ENCODE peak calls at places on chromosome 22, in four cellular contexts. C, B, Z and U are unnamed samples.

GRCh38 chr22:21674611-21675010 is 8.8 kb downstream of the PPIL2 start:
- DNase-seq in Z (no peak), C (no peak), B (no peak), U (no peak)

GRCh38 chr22:23377767-23378166 is 197.5 kb downstream of the BCR start:
- DNase-seq in C (no peak), B (no peak), Z (no peak), U (no peak)

GRCh38 chr22:17633998-17634323 is 4.6 kb upstream of the BCL2L13 start:
- DNase-seq in Z (no peak), B (no peak), C (no peak), U (no peak)

GRCh38 chr22:46484861-46485595 is 52.4 kb downstream of the CELSR1 start:
- DNase-seq in Z (no peak), C (no peak), B (no peak), U (no peak)

GRCh38 chr22:22691716-22692701 is 47.6 kb downstream of the GGTLC2 start:
- DNase-seq in B (no peak), Z (no peak), C (peak), U (no peak)

GRCh38 chr22:44182591-44183588 is 2.2 kb downstream of the PARVG start:
- DNase-seq in B (no peak), Z (peak), C (no peak), U (peak)

GRCh38 chr22:24134090-24134846 is 47.0 kb upstream of the SUSD2 start:
- DNase-seq in B (no peak), Z (no peak), C (no peak), U (no peak)

GRCh38 chr22:24697141-24697540 is 77.4 kb downstream of the PIWIL3 start:
- DNase-seq in C (no peak), Z (no peak), B (no peak), U (no peak)

GRCh38 chr22:27686534-27686933 is 115.0 kb downstream of the MN1 start:
- DNase-seq in B (peak), Z (no peak), C (peak), U (no peak)

GRCh38 chr22:45469573-45470383 is 32.9 kb upstream of the FBLN1 start:
- DNase-seq in C (no peak), B (no peak), Z (no peak), U (no peak)

GRCh38 chr22:28171713-28172112 is 252.7 kb upstream of the PITPNB start:
- DNase-seq in C (no peak), B (no peak), Z (no peak), U (no peak)

GRCh38 chr22:18078329-18079041 is 695 bp downstream of the PEX26 start:
- DNase-seq in C (no peak), B (peak), Z (peak), U (peak)

GRCh38 chr22:43237280-43237679 is 50.3 kb upstream of the TTLL12 start:
- DNase-seq in Z (no peak), B (no peak), C (no peak), U (no peak)

GRCh38 chr22:28812491-28812890 is 12.1 kb upstream of the XBP1 start:
- DNase-seq in Z (no peak), C (no peak), B (no peak), U (no peak)

GRCh38 chr22:29152381-29153138 is 53.1 kb upstream of the EMID1 start:
- DNase-seq in Z (no peak), B (no peak), C (peak), U (no peak)

GRCh38 chr22:48104102-48104738 is 1341.8 kb downstream of the TBC1D22A start:
- DNase-seq in Z (no peak), C (no peak), B (no peak), U (peak)

GRCh38 chr22:26624788-26625187 is 3.0 kb downstream of the CRYBA4 start:
- DNase-seq in B (no peak), C (no peak), Z (no peak), U (no peak)

GRCh38 chr22:46288846-46289243 is 7.8 kb upstream of the GTSE1 start:
- DNase-seq in C (no peak), Z (no peak), B (no peak), U (no peak)

GRCh38 chr22:37357471-37357870 is 69.8 kb downstream of the ELFN2 start:
- DNase-seq in Z (no peak), B (no peak), C (no peak), U (no peak)

GRCh38 chr22:43891360-43892182 is at the start of gene PNPLA5:
- DNase-seq in C (no peak), B (no peak), Z (no peak), U (no peak)

GRCh38 chr22:23285236-23285635 is 104.9 kb downstream of the BCR start:
- DNase-seq in Z (no peak), C (no peak), B (no peak), U (no peak)

GRCh38 chr22:46568102-46568809 is 30.8 kb upstream of the CELSR1 start:
- DNase-seq in B (no peak), C (no peak), Z (no peak), U (no peak)

GRCh38 chr22:29478326-29479276 is 1.4 kb upstream of the NEFH start:
- DNase-seq in C (peak), Z (no peak), B (no peak), U (no peak)

GRCh38 chr22:46854125-46854870 is 91.8 kb downstream of the TBC1D22A start:
- DNase-seq in C (peak), B (no peak), Z (no peak), U (no peak)

GRCh38 chr22:42270512-42271190 is at the start of gene TCF20:
- DNase-seq in B (peak), C (peak), Z (peak), U (peak)

GRCh38 chr22:49586244-49586748 is 241.4 kb downstream of the BRD1 start:
- DNase-seq in B (no peak), Z (no peak), C (no peak), U (no peak)

GRCh38 chr22:29457730-29458129 is 19.3 kb downstream of the RFPL1 start:
- DNase-seq in C (peak), B (no peak), Z (no peak), U (peak)

GRCh38 chr22:35837328-35837727 is 119.7 kb downstream of the APOL5 start:
- DNase-seq in C (peak), B (no peak), Z (no peak), U (no peak)

GRCh38 chr22:35835998-35836691 is 118.5 kb downstream of the APOL5 start:
- DNase-seq in B (peak), Z (no peak), C (peak), U (no peak)

GRCh38 chr22:35841907-35842518 is 124.3 kb downstream of the APOL5 start:
- DNase-seq in C (no peak), Z (no peak), B (no peak), U (no peak)

GRCh38 chr22:35839811-35840739 is 122.4 kb downstream of the APOL5 start:
- DNase-seq in Z (no peak), C (peak), B (peak), U (no peak)

DNA sequence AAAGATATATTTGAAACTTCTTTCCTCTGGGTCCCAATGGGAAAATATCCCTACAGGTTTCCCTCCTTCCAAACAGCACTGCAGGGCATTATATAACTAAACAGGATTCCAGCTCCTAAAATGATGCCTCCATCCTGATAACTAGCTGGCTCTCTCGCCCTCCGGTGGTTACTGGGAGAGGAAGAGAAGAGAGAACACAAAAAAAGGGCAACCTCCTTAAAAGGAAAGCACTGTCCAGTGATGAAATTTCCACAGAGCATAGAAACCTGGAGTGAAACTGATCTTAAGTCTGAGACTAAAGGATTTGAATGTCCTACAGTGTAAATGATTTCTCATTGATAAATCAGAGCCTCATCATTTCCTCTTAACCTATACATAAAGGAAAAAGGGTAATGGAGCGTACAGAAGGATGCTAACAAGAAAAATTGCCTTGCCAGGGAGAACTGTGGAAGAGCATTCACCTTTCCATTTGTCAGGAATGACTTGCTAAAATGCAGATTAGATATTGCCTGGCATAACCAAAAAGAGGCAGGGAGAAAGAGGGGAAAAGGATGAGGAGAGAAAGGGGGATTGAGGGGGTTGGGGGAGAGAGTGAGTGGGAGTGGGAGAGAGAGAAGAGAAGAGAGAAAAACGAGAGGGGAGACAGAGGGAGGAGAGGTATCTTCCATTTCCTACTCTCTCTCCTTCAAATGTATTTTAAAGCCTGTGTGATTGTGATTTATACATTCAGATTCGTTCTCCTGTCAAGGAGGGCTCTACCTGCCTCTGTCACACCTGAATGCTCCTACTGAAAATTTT is 121.4 kb downstream of the APOL5 start:
- DNase-seq in C (peak), Z (no peak), B (no peak), U (no peak)
- TF ChIP-seq CTCF in C (peak), Z (no peak), B (peak), U (peak)

DNA sequence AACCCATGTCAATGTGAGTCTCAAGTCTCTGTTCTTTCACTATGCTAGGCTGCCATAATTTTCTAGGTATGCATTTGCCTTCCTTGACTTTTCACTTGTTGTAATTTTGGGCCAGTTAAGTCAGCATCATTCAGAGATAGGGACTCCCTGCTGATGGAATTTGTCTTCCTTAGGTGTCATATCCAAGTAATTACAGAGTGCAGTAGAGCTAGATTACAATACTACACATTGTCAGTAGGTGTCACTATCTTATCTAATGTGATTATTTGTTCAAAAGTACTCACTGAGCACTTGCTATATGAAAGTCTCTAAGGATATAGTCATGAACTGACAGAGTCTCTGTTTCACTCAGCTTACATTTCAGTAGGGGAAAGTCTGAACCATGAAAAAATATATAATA is 25.0 kb upstream of the SYN3 start:
- DNase-seq in B (no peak), C (no peak), Z (peak), U (peak)
- TF ChIP-seq CTCF in B (no peak), C (no peak), Z (peak), U (peak)

GRCh38 chr22:20229916-20230775 is 38.0 kb downstream of the RTN4R start:
- DNase-seq in B (no peak), C (no peak), Z (no peak), U (no peak)
- TF ChIP-seq CTCF in B (no peak), C (no peak), Z (no peak), U (no peak)

GRCh38 chr22:30602049-30602448 is 4.9 kb upstream of the TCN2 start:
- DNase-seq in B (no peak), Z (no peak), C (peak), U (no peak)
- TF ChIP-seq CTCF in B (peak), Z (peak), C (peak), U (peak)